ENCODE peak calls at places on chromosomes 11 and 22, in nine cellular contexts. M is caudate nucleus; S is fibroblast of mammary gland; X is DMS53; V is PC-3; N is stimulated activated naive CD4-positive, alpha-beta T cell treated with Interleukin-2 at 50 U/mL for 16 hours; P is stimulated activated CD8-positive, alpha-beta memory T cell treated with anti-CD3 and anti-CD28 coated beads, Interleukin-7, amount 100 ng/mL, for 24 hours; W is brain microvascular endothelial cell; H is NCI-H2081. R is an unnamed sample.

GRCh38 chr11:128948583-128948982 is 5.9 kb upstream of the TP53AIP1 start:
- DNase-seq in M (no peak), S (no peak), X (no peak), V (peak), N (no peak), P (no peak), W (no peak), H (no peak), R (no peak)

GRCh38 chr11:112786886-112787530 is 174.2 kb upstream of the NCAM1 start:
- DNase-seq in M (no peak), S (no peak), X (no peak), V (no peak), N (no peak), P (no peak), W (no peak), H (no peak), R (no peak)

GRCh38 chr11:29272019-29272654 is 744.7 kb downstream of the KCNA4 start:
- DNase-seq in M (no peak), S (peak), X (peak), V (peak), N (no peak), P (no peak), W (peak), H (no peak), R (peak)

GRCh38 chr11:19398273-19398672 is 157.5 kb upstream of the E2F8 start:
- DNase-seq in M (no peak), S (peak), X (no peak), V (no peak), N (no peak), P (no peak), W (no peak), H (no peak), R (no peak)

GRCh38 chr11:3134218-3134621 is 30.9 kb downstream of the OSBPL5 start:
- DNase-seq in M (no peak), S (no peak), X (no peak), V (no peak), N (no peak), P (no peak), W (no peak), H (no peak), R (no peak)

GRCh38 chr11:70187771-70188170 is 15.3 kb upstream of the FADD start:
- DNase-seq in M (no peak), S (no peak), X (no peak), V (no peak), N (no peak), P (no peak), W (no peak), H (no peak), R (no peak)

GRCh38 chr11:75313457-75314272 is 37.8 kb downstream of the ARRB1 start:
- DNase-seq in M (no peak), S (peak), X (peak), V (peak), N (no peak), P (no peak), W (peak), H (no peak), R (peak)

GRCh38 chr11:32575070-32575469 is 8.6 kb upstream of the EIF3M start:
- DNase-seq in M (no peak), S (no peak), X (no peak), V (no peak), N (no peak), P (no peak), W (peak), H (no peak), R (no peak)

GRCh38 chr11:121839821-121840220 is 276.2 kb downstream of the BLID start:
- DNase-seq in M (no peak), S (peak), X (no peak), V (no peak), N (no peak), P (no peak), W (peak), H (no peak), R (no peak)

GRCh38 chr11:64355078-64355940 is 3.7 kb upstream of the RPS6KA4 start:
- DNase-seq in M (peak), S (peak), X (peak), V (peak), N (no peak), P (no peak), W (peak), H (peak), R (peak)

GRCh38 chr11:94315664-94316063 is 11.3 kb downstream of the IZUMO1R start:
- DNase-seq in M (no peak), S (peak), X (no peak), V (peak), N (no peak), P (no peak), W (peak), H (no peak), R (peak)

GRCh38 chr22:26689553-26690301 is 32.3 kb downstream of the MIAT start:
- DNase-seq in M (no peak), S (no peak), X (no peak), V (no peak), N (no peak), P (no peak), W (no peak), H (no peak), R (no peak)

GRCh38 chr22:19885841-19886592 is 31.3 kb upstream of the GNB1L start:
- DNase-seq in M (no peak), S (no peak), X (no peak), V (no peak), N (no peak), P (no peak), W (no peak), H (no peak), R (no peak)

GRCh38 chr11:47514825-47515647 is 37.9 kb downstream of the CELF1 start:
- DNase-seq in M (no peak), S (peak), X (peak), V (peak), N (peak), P (no peak), W (peak), H (no peak), R (peak)

GRCh38 chr11:70769106-70769505 is 370.8 kb downstream of the CTTN start:
- DNase-seq in M (no peak), S (no peak), X (no peak), V (no peak), N (no peak), P (no peak), W (no peak), H (no peak), R (no peak)

GRCh38 chr11:57340228-57340627 is 2.1 kb downstream of the P2RX3 start:
- DNase-seq in M (no peak), S (peak), X (peak), V (peak), N (no peak), P (no peak), W (no peak), H (no peak), R (no peak)

GRCh38 chr11:66956689-66957290 is 1.4 kb downstream of the PC start:
- DNase-seq in M (peak), S (peak), X (peak), V (no peak), N (no peak), P (no peak), W (peak), H (no peak), R (no peak)

GRCh38 chr11:71379722-71380121 is 68.5 kb downstream of the DHCR7 start:
- DNase-seq in M (no peak), S (no peak), X (no peak), V (no peak), N (no peak), P (no peak), W (no peak), H (no peak), R (no peak)

GRCh38 chr11:67457453-67457852 is 2.3 kb downstream of the CABP4 start:
- DNase-seq in M (no peak), S (no peak), X (no peak), V (no peak), N (no peak), P (no peak), W (no peak), H (no peak), R (no peak)

R was measured in HT1080.